ENCODE peak calls at places on chromosomes 3 and 15, in six cellular contexts. D is CD4-positive, alpha-beta T cell; U is pancreas; J is GM10248; L is fibroblast of the aortic adventitia; Z is cardiac fibroblast. T is an unnamed sample.
A peak's percentile ranks its signal among the peaks of the same experiment; 100 is the strongest.

GRCh38 chr3:51274052-51274451 is 111.0 kb upstream of the MANF start:
- DNase-seq in L (no peak), Z (no peak), J (no peak), D (no peak), U (no peak), T (no peak)

GRCh38 chr15:93382196-93382820 is 293.3 kb upstream of the RGMA start:
- DNase-seq in D (no peak), L (no peak), J (no peak), U (peak; percentile 80), Z (no peak), T (no peak)

GRCh38 chr3:151459360-151459759 is 1.5 kb downstream of the IGSF10 start:
- DNase-seq in Z (peak; percentile 39), J (no peak), L (no peak), D (no peak), U (no peak), T (no peak)

GRCh38 chr3:127015282-127016042 is 32.5 kb downstream of the PLXNA1 start:
- DNase-seq in L (no peak), Z (no peak), D (no peak), U (no peak), J (peak; percentile 92), T (no peak)

GRCh38 chr3:78660958-78661357 is 1106.8 kb downstream of the ROBO1 start:
- DNase-seq in J (no peak), Z (peak; percentile 43), D (no peak), L (peak; percentile 65), U (no peak), T (no peak)

GRCh38 chr3:5072100-5072816 is 49.8 kb upstream of the ARL8B start:
- DNase-seq in L (no peak), U (no peak), D (no peak), Z (no peak), J (no peak), T (no peak)

GRCh38 chr15:64507845-64508244 is 47.5 kb downstream of the ZNF609 start:
- DNase-seq in U (no peak), Z (no peak), D (no peak), J (no peak), L (no peak), T (no peak)

GRCh38 chr3:196073188-196073838 is 8.6 kb downstream of the TFRC start:
- DNase-seq in U (peak; percentile 55), D (peak; percentile 61), J (peak; percentile 65), Z (peak; percentile 74), L (peak; percentile 73), T (peak; percentile 71)

GRCh38 chr3:152174876-152175575 is 93.7 kb upstream of the MBNL1 start:
- DNase-seq in U (no peak), L (no peak), D (no peak), Z (no peak), J (no peak), T (no peak)

GRCh38 chr3:106030620-106030945 is 161.8 kb upstream of the CBLB start:
- DNase-seq in D (no peak), U (no peak), Z (peak; percentile 40), L (peak; percentile 57), J (no peak), T (no peak)

GRCh38 chr3:9986230-9986725 is 363 bp downstream of the EMC3 start:
- DNase-seq in U (no peak), D (no peak), L (no peak), Z (no peak), J (no peak), T (no peak)

DNA sequence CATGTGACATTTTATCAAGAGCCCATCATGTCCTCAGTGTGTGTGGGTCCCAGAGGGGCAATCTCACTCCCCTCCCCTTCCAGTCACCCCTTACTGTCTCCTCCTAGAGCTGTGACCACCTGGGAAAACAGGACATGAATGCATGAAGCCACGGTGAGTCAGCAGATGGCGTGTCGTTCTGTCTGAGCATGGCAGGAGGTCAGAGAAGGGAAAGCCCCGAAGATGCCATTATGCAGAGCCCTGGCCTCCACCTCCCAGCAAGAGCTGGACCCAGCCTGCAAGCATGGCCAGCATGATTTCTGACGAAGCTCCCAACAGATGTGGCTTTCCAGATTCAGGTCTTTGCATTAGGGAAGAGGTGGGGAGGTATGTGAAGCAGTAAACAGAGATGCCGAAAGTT is 118.4 kb downstream of the TLE3 start:
- DNase-seq in L (no peak), D (no peak), Z (no peak), U (no peak), J (peak; percentile 83), T (no peak)
- TF ChIP-seq CTCF in L (no peak), D (no peak), Z (no peak), U (no peak), J (peak; percentile 64), T (no peak)

GRCh38 chr3:124576565-124577493 is 153.4 kb upstream of the UMPS start:
- DNase-seq in L (no peak), Z (no peak), J (no peak), D (no peak), U (no peak), T (no peak)
- TF ChIP-seq CTCF in L (no peak), Z (no peak), J (no peak), D (no peak), U (no peak), T (no peak)

DNA sequence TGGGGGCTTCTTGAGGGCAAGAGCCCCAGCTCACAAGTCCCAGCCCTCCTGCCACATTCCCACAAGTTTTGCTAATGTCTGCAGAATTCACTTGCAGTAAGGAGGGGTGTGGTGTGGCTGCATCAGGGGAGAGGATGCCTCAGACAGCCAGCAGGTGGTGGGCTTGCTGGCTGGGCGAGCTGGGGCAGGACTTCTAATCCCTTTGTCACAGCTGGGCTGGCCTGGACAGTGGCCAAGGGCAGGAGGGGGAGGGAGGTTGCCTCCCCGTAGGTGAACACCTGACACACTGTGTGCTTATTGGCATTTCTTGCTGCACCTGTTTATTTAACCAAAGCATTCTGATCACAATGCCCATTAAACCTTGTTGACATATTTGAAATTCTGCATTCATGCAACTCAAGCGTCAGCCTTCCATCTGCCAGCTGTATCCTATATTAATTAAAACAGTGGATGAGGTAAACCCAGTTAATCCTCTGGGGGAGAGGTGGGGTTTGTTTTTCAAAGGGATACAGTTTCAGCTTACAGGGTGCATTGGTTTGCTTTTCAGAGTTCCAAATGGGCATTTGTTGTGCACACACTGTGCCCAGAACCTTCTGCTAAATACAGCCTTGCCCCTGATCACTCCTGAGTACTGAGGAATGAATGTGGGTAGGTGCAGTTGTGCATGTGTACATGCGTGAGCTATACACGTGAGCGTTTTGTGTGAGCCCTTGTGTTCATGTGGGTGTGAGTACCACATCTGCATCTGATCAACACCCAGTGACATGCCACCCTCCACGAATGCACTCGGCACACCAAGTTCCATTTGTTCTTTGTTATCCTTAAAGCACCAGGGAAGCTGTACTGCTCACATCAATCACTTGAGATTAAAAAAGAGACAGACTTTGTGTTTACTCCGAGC is 268.7 kb downstream of the XXYLT1 start:
- DNase-seq in D (no peak), U (peak; percentile 68), L (peak; percentile 32), Z (peak; percentile 55), J (peak; percentile 74), T (peak; percentile 73)
- TF ChIP-seq CTCF in D (peak; percentile 22), U (peak; percentile 32), L (peak; percentile 52), Z (peak; percentile 64), J (peak; percentile 66), T (peak; percentile 56)

GRCh38 chr15:76642671-76643070 is 262.5 kb downstream of the SCAPER start:
- DNase-seq in Z (no peak), J (no peak), L (peak; percentile 6), U (no peak), D (no peak), T (no peak)
- TF ChIP-seq CTCF in Z (peak; percentile 20), J (peak; percentile 19), L (peak; percentile 36), U (no peak), D (peak; percentile 29), T (peak; percentile 54)

GRCh38 chr3:101676219-101676764 is 640 bp downstream of the ZBTB11 start:
- DNase-seq in J (peak; percentile 97), L (peak; percentile 92), Z (peak; percentile 98), U (peak; percentile 95), D (peak; percentile 90), T (peak; percentile 99)
- TF ChIP-seq CTCF in J (peak; percentile 8), L (no peak), Z (no peak), U (no peak), D (no peak), T (no peak)